ENCODE peak calls at places on chromosome 3, in four cellular contexts. T, N, M and W are unnamed samples.

GRCh38 chr3:28958656-28959055 is 322.2 kb upstream of the RBMS3 start:
- DNase-seq in M (no peak), T (no peak), N (no peak), W (no peak)

GRCh38 chr3:8608041-8608790 is 36.4 kb downstream of the SSUH2 start:
- DNase-seq in N (no peak), M (no peak), T (no peak), W (no peak)

GRCh38 chr3:184565421-184566211 is 4.0 kb downstream of the EPHB3 start:
- DNase-seq in N (peak; percentile 62), T (peak; percentile 64), M (no peak), W (peak; percentile 76)

GRCh38 chr3:37811625-37812356 is 49.9 kb upstream of the CTDSPL start:
- DNase-seq in N (no peak), M (no peak), T (no peak), W (peak; percentile 32)

GRCh38 chr3:129087138-129087702 is 26.6 kb downstream of the GP9 start:
- DNase-seq in M (peak; percentile 45), T (no peak), N (peak; percentile 67), W (no peak)

GRCh38 chr3:167736264-167736787 is 805 bp downstream of the SERPINI1 start:
- DNase-seq in N (no peak), T (no peak), M (no peak), W (no peak)

GRCh38 chr3:9793161-9793781 is 389 bp downstream of the ARPC4 start:
- DNase-seq in T (peak; percentile 37), N (no peak), M (peak; percentile 38), W (no peak)

GRCh38 chr3:144380832-144381231 is 409.2 kb downstream of the DIPK2A start:
- DNase-seq in T (no peak), N (no peak), M (no peak), W (no peak)

GRCh38 chr3:29331830-29332637 is 51.2 kb downstream of the RBMS3 start:
- DNase-seq in M (no peak), T (no peak), N (no peak), W (no peak)

GRCh38 chr3:88657459-88657858 is 450.0 kb upstream of the EPHA3 start:
- DNase-seq in N (no peak), M (no peak), T (no peak), W (no peak)

GRCh38 chr3:17175187-17175839 is 290.6 kb downstream of the PLCL2 start:
- DNase-seq in T (no peak), N (no peak), M (no peak), W (peak; percentile 52)

GRCh38 chr3:8761866-8762265 is 7.5 kb downstream of the OXTR start:
- DNase-seq in M (no peak), T (no peak), N (no peak), W (no peak)

GRCh38 chr3:66592927-66593625 is 92.3 kb upstream of the LRIG1 start:
- DNase-seq in M (no peak), T (peak; percentile 69), N (no peak), W (peak; percentile 34)

GRCh38 chr3:46065294-46065705 is 38.0 kb upstream of the XCR1 start:
- DNase-seq in N (no peak), T (no peak), M (no peak), W (no peak)

GRCh38 chr3:104396974-104397669 is 969.6 kb upstream of the ALCAM start:
- DNase-seq in T (no peak), N (no peak), M (peak; percentile 27), W (no peak)

GRCh38 chr3:7847021-7847420 is 654.6 kb upstream of the LMCD1 start:
- DNase-seq in M (no peak), N (no peak), T (no peak), W (no peak)

DNA sequence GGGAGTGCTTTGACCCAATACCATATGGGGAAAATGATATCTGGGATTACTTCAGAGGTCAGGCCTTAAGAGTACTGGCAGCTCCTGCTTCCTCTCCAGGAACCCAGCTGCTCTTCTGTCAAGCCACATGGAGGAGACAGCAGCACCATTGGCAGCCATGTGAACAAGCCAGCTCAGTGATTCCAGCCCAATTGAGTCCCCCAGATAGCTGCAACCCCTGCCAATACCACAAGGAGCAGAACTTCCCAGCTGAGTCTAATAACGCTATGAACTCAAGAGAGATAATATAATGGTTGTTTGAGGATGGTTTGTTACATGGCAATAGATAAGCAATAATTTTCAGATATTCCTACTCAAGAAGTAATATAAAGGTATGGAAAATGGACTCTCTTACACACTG is 126.8 kb upstream of the CPNE4 start:
- DNase-seq in T (peak; percentile 29), M (no peak), N (no peak), W (no peak)
- H3K4me3 ChIP-seq in T (no peak overlapping the region), M (no peak overlapping the region), N (no peak overlapping the region), W (no peak overlapping the region)

GRCh38 chr3:32430900-32431299 is 39.2 kb downstream of the CMTM7 start:
- DNase-seq in M (no peak), T (no peak), N (no peak), W (no peak)
- TF ChIP-seq CTCF in M (no peak), T (no peak), N (no peak), W (no peak)

GRCh38 chr3:168974628-168975403 is 688.7 kb downstream of the MECOM start:
- DNase-seq in T (no peak), N (no peak), M (no peak), W (no peak)
- H3K27ac ChIP-seq in T (no peak overlapping the region), N (peak overlapping the region; percentile 42), M (no peak overlapping the region), W (no peak overlapping the region)

GRCh38 chr3:114418724-114419543 is 125.1 kb downstream of the TIGIT start:
- DNase-seq in N (no peak), T (peak; percentile 69), M (no peak), W (peak; percentile 87)
- H3K4me3 ChIP-seq in N (no peak overlapping the region), T (no peak overlapping the region), M (peak overlapping the region; percentile 18), W (no peak overlapping the region)